ENCODE peak calls at places on chromosomes 11 and 22, in seven cellular contexts. R is HAP-1, D is ELF-1, Z is left ventricle myocardium inferior, Y is heart left ventricle, J is type B pancreatic cell, P is LHCN-M2. H is an unnamed sample.

GRCh38 chr11:134853972-134854371 is 441.9 kb upstream of the B3GAT1 start:
- DNase-seq in R (no peak), D (no peak), Z (no peak), Y (no peak), J (no peak), P (no peak), H (no peak)

GRCh38 chr11:114478768-114479167 is 39.5 kb downstream of the REXO2 start:
- DNase-seq in R (no peak), D (peak; percentile 23), Z (no peak), Y (no peak), J (no peak), P (peak; percentile 49), H (no peak)

GRCh38 chr11:120182790-120183491 is 27.9 kb upstream of the OAF start:
- DNase-seq in R (peak; percentile 68), D (peak; percentile 55), Z (peak; percentile 53), Y (peak; percentile 60), J (peak; percentile 62), P (peak; percentile 16), H (peak; percentile 36)

GRCh38 chr11:22807855-22808558 is 21.6 kb downstream of the SVIP start:
- DNase-seq in R (no peak), D (no peak), Z (no peak), Y (no peak), J (no peak), P (no peak), H (no peak)

GRCh38 chr22:36077261-36077660 is 48.6 kb upstream of the RBFOX2 start:
- DNase-seq in R (no peak), D (no peak), Z (no peak), Y (no peak), J (no peak), P (no peak), H (no peak)

GRCh38 chr11:20672575-20672974 is 3.2 kb downstream of the NELL1 start:
- DNase-seq in R (peak; percentile 37), D (peak; percentile 60), Z (no peak), Y (no peak), J (no peak), P (no peak), H (no peak)

GRCh38 chr22:50471197-50471847 is 3.5 kb downstream of the SBF1 start:
- DNase-seq in R (no peak), D (no peak), Z (no peak), Y (no peak), J (no peak), P (no peak), H (no peak)

GRCh38 chr11:30017467-30017895 is 651 bp upstream of the KCNA4 start:
- DNase-seq in R (no peak), D (peak; percentile 78), Z (no peak), Y (no peak), J (no peak), P (no peak), H (no peak)

GRCh38 chr11:82906236-82906635 is 4.7 kb downstream of the DDIAS start:
- DNase-seq in R (no peak), D (no peak), Z (no peak), Y (no peak), J (no peak), P (peak; percentile 29), H (no peak)

GRCh38 chr11:16818284-16818683 is 79.8 kb downstream of the C11orf58 start:
- DNase-seq in R (no peak), D (no peak), Z (no peak), Y (no peak), J (no peak), P (no peak), H (no peak)

GRCh38 chr11:117824571-117825537 is at the start of gene FXYD2:
- DNase-seq in R (peak; percentile 4), D (no peak), Z (peak; percentile 74), Y (peak; percentile 79), J (no peak), P (no peak), H (peak; percentile 79)

GRCh38 chr11:70131606-70132190 is 53.6 kb downstream of the ANO1 start:
- DNase-seq in R (no peak), D (no peak), Z (no peak), Y (no peak), J (no peak), P (no peak), H (no peak)

GRCh38 chr22:22935546-22936157 is 48.0 kb downstream of the IGLL5 start:
- DNase-seq in R (no peak), D (no peak), Z (no peak), Y (no peak), J (no peak), P (no peak), H (no peak)

GRCh38 chr11:70448983-70449567 is 50.7 kb downstream of the CTTN start:
- DNase-seq in R (no peak), D (no peak), Z (no peak), Y (no peak), J (no peak), P (no peak), H (no peak)

GRCh38 chr11:105092255-105093239 is 47.0 kb downstream of the CARD18 start:
- DNase-seq in R (no peak), D (no peak), Z (no peak), Y (no peak), J (no peak), P (peak; percentile 29), H (no peak)

H was measured in ovary.